ENCODE peak calls at places on chromosomes 12 and 14, in four cellular contexts. I is cardiac muscle cell, V is AG04449, L is IMR-90. Y is an unnamed sample.

GRCh38 chr12:19048943-19049342 is 80.6 kb upstream of the PLEKHA5 start:
- DNase-seq in I (no peak), V (no peak), L (no peak), Y (no peak)

GRCh38 chr12:107775093-107775721 is 703 bp downstream of the ASCL4 start:
- DNase-seq in I (no peak), V (no peak), L (no peak), Y (no peak)

GRCh38 chr12:120041386-120042231 is 52.6 kb downstream of the BICDL1 start:
- DNase-seq in I (no peak), V (no peak), L (no peak), Y (no peak)

GRCh38 chr12:68210875-68211274 is 14.7 kb downstream of the IL26 start:
- DNase-seq in I (no peak), V (no peak), L (no peak), Y (no peak)

GRCh38 chr12:120903818-120904773 is at the start of gene SPPL3:
- DNase-seq in I (peak), V (no peak), L (peak), Y (peak)

GRCh38 chr12:47774664-47775063 is 1.6 kb downstream of the SLC48A1 start:
- DNase-seq in I (no peak), V (no peak), L (no peak), Y (no peak)

GRCh38 chr12:131132118-131132892 is 178.6 kb downstream of the ADGRD1 start:
- DNase-seq in I (peak), V (peak), L (peak), Y (no peak)

GRCh38 chr12:45730842-45731336 is 1.4 kb downstream of the ARID2 start:
- DNase-seq in I (peak), V (no peak), L (peak), Y (no peak)

GRCh38 chr12:124036117-124037109 is 63.4 kb downstream of the ZNF664 start:
- DNase-seq in I (peak), V (no peak), L (peak), Y (peak)

GRCh38 chr12:106978035-106978800 is 8.7 kb downstream of the MTERF2 start:
- DNase-seq in I (peak), V (no peak), L (no peak), Y (peak)

GRCh38 chr12:100489326-100489725 is 15.7 kb downstream of the NR1H4 start:
- DNase-seq in I (no peak), V (no peak), L (no peak), Y (no peak)

GRCh38 chr12:124655317-124656213 is 88.2 kb upstream of the NCOR2 start:
- DNase-seq in I (peak), V (peak), L (peak), Y (no peak)

GRCh38 chr12:103769240-103769945 is 71.6 kb downstream of the NT5DC3 start:
- DNase-seq in I (no peak), V (no peak), L (no peak), Y (no peak)

GRCh38 chr12:86666311-86666710 is 410.1 kb upstream of the MGAT4C start:
- DNase-seq in I (peak), V (no peak), L (no peak), Y (no peak)

GRCh38 chr12:24081581-24081980 is 132.1 kb upstream of the SOX5 start:
- DNase-seq in I (no peak), V (no peak), L (no peak), Y (no peak)

GRCh38 chr12:96812153-96812552 is 94.9 kb upstream of the NEDD1 start:
- DNase-seq in I (no peak), V (no peak), L (no peak), Y (no peak)

GRCh38 chr12:87086118-87086891 is 830.1 kb upstream of the MGAT4C start:
- DNase-seq in I (peak), V (no peak), L (peak), Y (peak)

GRCh38 chr14:99524091-99524661 is 43.0 kb downstream of the CCNK start:
- DNase-seq in I (no peak), V (no peak), L (no peak), Y (peak)

GRCh38 chr14:73789996-73790581 is 61.5 kb upstream of the PTGR2 start:
- DNase-seq in I (peak), V (peak), L (peak), Y (no peak)

GRCh38 chr14:72723741-72724530 is 170.0 kb downstream of the DPF3 start:
- DNase-seq in I (peak), V (no peak), L (peak), Y (no peak)

GRCh38 chr12:109706747-109707469 is 6.7 kb upstream of the FAM222A start:
- DNase-seq in I (no peak), V (no peak), L (no peak), Y (peak)

GRCh38 chr12:24821691-24822090 is 127.2 kb downstream of the BCAT1 start:
- DNase-seq in I (peak), V (no peak), L (peak), Y (no peak)

GRCh38 chr12:19834596-19834995 is 395.3 kb downstream of the AEBP2 start:
- DNase-seq in I (peak), V (no peak), L (no peak), Y (no peak)

GRCh38 chr12:79058342-79058741 is 193.8 kb downstream of the SYT1 start:
- DNase-seq in I (peak), V (no peak), L (peak), Y (no peak)

GRCh38 chr14:37858733-37859132 is 263.3 kb downstream of the TTC6 start:
- DNase-seq in I (no peak), V (no peak), L (no peak), Y (no peak)

GRCh38 chr12:15206831-15207394 is 14.3 kb downstream of the RERG start:
- DNase-seq in I (no peak), V (no peak), L (no peak), Y (no peak)

GRCh38 chr12:121806556-121807308 is 2.9 kb downstream of the SETD1B start:
- DNase-seq in I (peak), V (no peak), L (no peak), Y (no peak)

GRCh38 chr12:25322918-25323773 is 72.4 kb upstream of the KRAS start:
- DNase-seq in I (peak), V (no peak), L (peak), Y (no peak)

GRCh38 chr14:92951912-92952471 is 29.0 kb downstream of the CHGA start:
- DNase-seq in I (peak), V (no peak), L (peak), Y (no peak)
- H3K4me3 ChIP-seq in I (no peak), V (no peak), L (no peak), Y (no peak)

GRCh38 chr14:50340945-50341344 is 28.8 kb downstream of the DMAC2L start:
- DNase-seq in I (no peak), V (no peak), L (no peak), Y (no peak)
- TF ChIP-seq CTCF in I (no peak), V (peak), L (no peak), Y (no peak)

GRCh38 chr14:63421226-63421625 is 102.5 kb upstream of the GPHB5 start:
- DNase-seq in I (no peak), V (no peak), L (no peak), Y (no peak)

GRCh38 chr14:63421919-63422318 is 103.2 kb upstream of the GPHB5 start:
- DNase-seq in I (no peak), V (no peak), L (no peak), Y (no peak)

GRCh38 chr14:63413009-63413408 is 94.3 kb upstream of the GPHB5 start:
- DNase-seq in I (no peak), V (no peak), L (peak), Y (no peak)

GRCh38 chr14:63423889-63424288 is 105.2 kb upstream of the GPHB5 start:
- DNase-seq in I (no peak), V (no peak), L (no peak), Y (no peak)

DNA sequence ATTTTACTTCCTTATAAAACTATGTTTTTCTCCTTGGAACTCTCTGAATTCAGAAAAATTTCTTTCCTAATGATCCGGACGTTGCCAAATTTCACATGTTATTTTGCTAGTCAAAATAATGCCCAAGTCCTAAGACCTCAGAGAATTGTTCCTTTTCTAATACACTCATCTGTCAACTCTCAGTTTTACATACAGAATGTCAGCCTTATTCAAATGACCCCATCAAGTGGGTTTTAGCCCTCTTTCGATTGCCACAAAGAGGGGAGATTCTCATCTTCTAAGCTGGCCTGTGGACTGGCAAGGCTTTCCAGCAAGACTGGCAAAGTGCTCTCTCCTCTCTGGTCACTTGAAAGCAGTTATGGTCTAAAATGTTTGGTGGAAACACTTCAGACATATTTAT is 99.3 kb upstream of the GPHB5 start:
- DNase-seq in I (no peak), V (no peak), L (no peak), Y (no peak)
- H3K4me3 ChIP-seq in I (no peak), V (no peak), L (no peak), Y (no peak)

GRCh38 chr14:36085861-36086260 is 90.7 kb downstream of the PTCSC3 start:
- DNase-seq in I (no peak), V (no peak), L (no peak), Y (no peak)
- TF ChIP-seq CTCF in I (no peak), V (no peak), L (no peak), Y (no peak)

GRCh38 chr12:132162508-132163031 is 18.3 kb downstream of the NOC4L start:
- DNase-seq in I (peak), V (peak), L (peak), Y (no peak)
- H3K4me3 ChIP-seq in I (no peak), V (no peak), L (no peak), Y (no peak)

GRCh38 chr12:92604786-92605185 is 98.0 kb upstream of the PLEKHG7 start:
- DNase-seq in I (no peak), V (no peak), L (no peak), Y (no peak)

GRCh38 chr12:92605621-92606170 is 97.1 kb upstream of the PLEKHG7 start:
- DNase-seq in I (no peak), V (no peak), L (peak), Y (no peak)

GRCh38 chr12:92602476-92602875 is 100.3 kb upstream of the PLEKHG7 start:
- DNase-seq in I (peak), V (peak), L (peak), Y (no peak)

GRCh38 chr12:92602930-92603623 is 99.7 kb upstream of the PLEKHG7 start:
- DNase-seq in I (no peak), V (no peak), L (peak), Y (peak)

GRCh38 chr12:92603741-92604432 is 98.9 kb upstream of the PLEKHG7 start:
- DNase-seq in I (no peak), V (no peak), L (peak), Y (no peak)
- TF ChIP-seq CTCF in I (no peak), V (no peak), L (no peak), Y (no peak)

GRCh38 chr12:13099910-13100609 is 3.4 kb downstream of the GSG1 start:
- DNase-seq in I (no peak), V (no peak), L (no peak), Y (no peak)
- H3K4me3 ChIP-seq in I (no peak), V (no peak), L (no peak), Y (no peak)

GRCh38 chr12:105324704-105325103 is 5.8 kb upstream of the C12orf75 start:
- DNase-seq in I (no peak), V (no peak), L (no peak), Y (no peak)

GRCh38 chr12:105325117-105325516 is 5.4 kb upstream of the C12orf75 start:
- DNase-seq in I (no peak), V (no peak), L (no peak), Y (no peak)

GRCh38 chr12:105321125-105321524 is 9.4 kb upstream of the C12orf75 start:
- DNase-seq in I (no peak), V (no peak), L (no peak), Y (no peak)

GRCh38 chr12:105319691-105320209 is 10.7 kb upstream of the C12orf75 start:
- DNase-seq in I (no peak), V (no peak), L (no peak), Y (no peak)

DNA sequence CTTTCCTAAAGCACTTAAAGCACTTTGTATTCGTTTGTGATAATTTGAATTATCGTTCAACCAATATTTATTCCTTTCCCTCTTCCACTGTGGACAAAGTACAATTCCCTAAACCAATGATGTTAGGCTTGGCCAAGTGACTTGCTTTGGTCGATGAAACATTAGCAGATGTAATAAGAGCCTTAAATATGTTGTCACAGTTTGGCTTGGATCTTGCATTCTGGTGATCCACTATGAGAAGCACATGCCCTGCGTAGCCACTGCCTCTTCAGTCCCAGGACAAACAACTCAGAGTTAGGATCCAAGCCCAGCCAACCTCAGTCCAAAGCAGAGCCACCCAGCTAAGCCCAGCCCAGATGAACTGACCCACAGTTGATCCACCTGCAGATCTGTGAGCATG is 8.4 kb upstream of the C12orf75 start:
- DNase-seq in I (no peak), V (no peak), L (peak), Y (no peak)
- TF ChIP-seq CTCF in I (no peak), V (no peak), L (no peak), Y (no peak)

Y was measured in LNCaP clone FGC.